ENCODE peak calls at places on chromosomes 6 and 20, in nine cellular contexts. N is uterus, R is heart left ventricle, W is stomach, Q is GM12878, A is A549, H is right lobe of liver, T is sigmoid colon, Y is esophagus squamous epithelium. U is an unnamed sample.
A peak's percentile ranks its signal among the peaks of the same experiment; 100 is the strongest.

GRCh38 chr6:31354248-31354647 is 2.7 kb downstream of the HLA-B start:
- DNase-seq in Y (no peak), R (no peak), W (no peak), T (no peak), N (no peak), Q (no peak), H (no peak), A (no peak), U (no peak)

GRCh38 chr20:49508435-49509199 is 26.1 kb upstream of the KCNB1 start:
- DNase-seq in R (no peak), A (peak; percentile 52), Y (no peak), H (no peak), N (no peak), Q (peak; percentile 7), W (no peak), T (peak; percentile 58), U (no peak)

GRCh38 chr20:24382330-24382729 is 87.1 kb upstream of the SYNDIG1 start:
- DNase-seq in A (no peak), R (peak; percentile 47), W (no peak), T (peak; percentile 77), Y (no peak), H (no peak), Q (no peak), N (peak; percentile 67), U (no peak)

GRCh38 chr6:11432713-11433450 is 104.7 kb upstream of the TMEM170B start:
- DNase-seq in Q (no peak), A (no peak), R (no peak), T (no peak), Y (no peak), N (no peak), H (no peak), W (no peak), U (no peak)

GRCh38 chr20:1390552-1391403 is 2.1 kb downstream of the FKBP1A start:
- DNase-seq in A (no peak), Q (no peak), H (no peak), T (no peak), R (no peak), Y (no peak), W (no peak), N (no peak), U (no peak)

GRCh38 chr20:33719277-33719988 is 677 bp downstream of the PXMP4 start:
- DNase-seq in H (no peak), Y (no peak), T (no peak), Q (no peak), A (no peak), R (no peak), W (no peak), N (no peak), U (no peak)

GRCh38 chr6:89313006-89313405 is 2.1 kb downstream of the GABRR2 start:
- DNase-seq in R (no peak), Y (no peak), W (no peak), H (no peak), A (no peak), T (no peak), Q (no peak), N (no peak), U (no peak)

GRCh38 chr6:474454-475185 is 83.1 kb downstream of the IRF4 start:
- DNase-seq in W (peak; percentile 52), R (no peak), Y (no peak), H (no peak), A (no peak), Q (peak; percentile 59), N (no peak), T (no peak), U (peak; percentile 69)

GRCh38 chr6:105995403-105995699 is 90.8 kb upstream of the PRDM1 start:
- DNase-seq in N (no peak), R (no peak), H (no peak), T (no peak), W (no peak), A (no peak), Q (no peak), Y (no peak), U (no peak)

GRCh38 chr6:105781248-105781647 is 304.9 kb upstream of the PRDM1 start:
- DNase-seq in R (no peak), Q (no peak), W (no peak), H (no peak), N (peak; percentile 32), A (no peak), T (no peak), Y (no peak), U (no peak)

GRCh38 chr6:87124074-87124473 is 29.2 kb upstream of the CGA start:
- DNase-seq in R (no peak), W (no peak), Q (no peak), T (no peak), Y (no peak), N (no peak), H (no peak), A (no peak), U (no peak)

GRCh38 chr6:17159240-17159639 is 57.4 kb downstream of the STMND1 start:
- DNase-seq in R (no peak), A (peak; percentile 26), Y (no peak), T (no peak), H (no peak), N (no peak), W (peak; percentile 54), Q (no peak), U (no peak)

GRCh38 chr6:16804007-16804303 is 42.7 kb upstream of the ATXN1 start:
- DNase-seq in W (no peak), Q (no peak), N (no peak), H (no peak), T (no peak), A (no peak), R (no peak), Y (no peak), U (no peak)

GRCh38 chr6:87203448-87204023 is 48.2 kb downstream of the ZNF292 start:
- DNase-seq in R (no peak), N (no peak), Q (no peak), Y (no peak), T (no peak), A (no peak), W (no peak), H (no peak), U (no peak)

GRCh38 chr6:3867616-3868502 is 18.7 kb downstream of the FAM50B start:
- DNase-seq in T (no peak), N (no peak), A (no peak), W (no peak), Q (no peak), Y (no peak), R (no peak), H (no peak), U (no peak)

GRCh38 chr6:20534295-20534897 is at the start of gene CDKAL1:
- DNase-seq in N (peak; percentile 92), A (peak; percentile 89), Y (peak; percentile 42), T (peak; percentile 95), H (peak; percentile 82), W (peak; percentile 92), R (peak; percentile 88), Q (peak; percentile 91), U (peak; percentile 31)
- TF ChIP-seq POLR2A in N (peak; percentile 42), A (peak; percentile 58), Y (no peak), T (peak; percentile 20), H (peak; percentile 75), W (no peak), R (peak; percentile 30), Q (peak; percentile 87), U (peak; percentile 84)

GRCh38 chr20:17967595-17968365 is 814 bp downstream of the SNX5 start:
- DNase-seq in H (no peak), N (no peak), W (peak; percentile 30), Q (no peak), R (no peak), Y (peak; percentile 40), A (no peak), T (no peak), U (peak; percentile 13)

GRCh38 chr20:17966432-17967312 is 1.9 kb downstream of the SNX5 start:
- DNase-seq in T (no peak), Q (no peak), Y (no peak), H (no peak), N (no peak), R (no peak), A (peak; percentile 47), W (no peak), U (no peak)

GRCh38 chr20:17969276-17969883 is 562 bp downstream of the MGME1 start:
- DNase-seq in Q (no peak), A (peak; percentile 59), Y (no peak), R (peak; percentile 41), T (no peak), W (peak; percentile 52), N (no peak), H (peak; percentile 51), U (no peak)

GRCh38 chr20:17969884-17970409 is 1.1 kb downstream of the MGME1 start:
- DNase-seq in Y (no peak), A (no peak), H (peak; percentile 58), W (no peak), N (no peak), T (no peak), Q (no peak), R (peak; percentile 33), U (peak; percentile 34)

GRCh38 chr20:17968366-17969275 is at the start of the genes MGME1 and SNX5:
- DNase-seq in N (peak; percentile 99), Q (peak; percentile 96), H (peak; percentile 100), T (peak; percentile 100), R (peak; percentile 100), Y (peak; percentile 95), W (peak; percentile 99), A (peak; percentile 100), U (peak; percentile 89)
- TF ChIP-seq POLR2A in N (peak; percentile 66), Q (peak; percentile 98), H (peak; percentile 63), T (peak; percentile 33), R (peak; percentile 54), Y (peak; percentile 59), W (no peak), A (peak; percentile 97), U (peak; percentile 99)

GRCh38 chr6:36755435-36756348 is 58.1 kb downstream of the RAB44 start:
- DNase-seq in T (no peak), Y (no peak), N (no peak), R (no peak), Q (peak; percentile 91), A (peak; percentile 25), W (peak; percentile 38), H (no peak), U (no peak)
- TF ChIP-seq POLR2A in T (no peak), Y (no peak), N (no peak), R (no peak), Q (peak; percentile 34), A (no peak), W (no peak), H (no peak), U (peak; percentile 65)

GRCh38 chr6:165820934-165821333 is 157.9 kb upstream of the PDE10A start:
- DNase-seq in H (no peak), A (no peak), Q (no peak), T (no peak), N (no peak), R (no peak), W (no peak), Y (no peak), U (no peak)

GRCh38 chr6:165821754-165822153 is 158.7 kb upstream of the PDE10A start:
- DNase-seq in Y (no peak), Q (no peak), H (no peak), R (no peak), T (no peak), N (no peak), A (no peak), W (no peak), U (no peak)

GRCh38 chr6:165823609-165824326 is 160.7 kb upstream of the PDE10A start:
- DNase-seq in Y (no peak), N (no peak), Q (no peak), R (no peak), A (no peak), H (no peak), T (no peak), W (no peak), U (no peak)

GRCh38 chr6:165820407-165820806 is 157.4 kb upstream of the PDE10A start:
- DNase-seq in T (no peak), W (no peak), N (no peak), Q (no peak), H (no peak), Y (no peak), A (no peak), R (no peak), U (no peak)

GRCh38 chr6:165822501-165822900 is 159.5 kb upstream of the PDE10A start:
- DNase-seq in Q (no peak), N (no peak), H (no peak), R (no peak), W (no peak), Y (no peak), A (no peak), T (no peak), U (no peak)
- TF ChIP-seq POLR2A in Q (no peak), N (no peak), H (no peak), R (no peak), W (no peak), Y (no peak), A (no peak), T (no peak), U (no peak)